ENCODE peak calls at places on chromosome 12, in four cellular contexts. Y is HL-60, H is lower leg skin, S is cardiac fibroblast. L is an unnamed sample.

GRCh38 chr12:60194682-60195081 is 598.9 kb downstream of the SLC16A7 start:
- DNase-seq in H (no peak), Y (no peak), S (peak), L (no peak)

GRCh38 chr12:81080431-81080983 is 2.6 kb downstream of the ACSS3 start:
- DNase-seq in H (no peak), Y (no peak), S (peak), L (no peak)

GRCh38 chr12:50110762-50111416 is 1.1 kb upstream of the COX14 start:
- DNase-seq in Y (no peak), S (peak), H (peak), L (peak)

GRCh38 chr12:107320929-107321618 is 227.7 kb upstream of the CRY1 start:
- DNase-seq in H (peak), S (peak), Y (peak), L (no peak)

GRCh38 chr12:121391619-121392324 is 8.1 kb upstream of the RNF34 start:
- DNase-seq in H (no peak), S (peak), Y (peak), L (peak)

GRCh38 chr12:13028825-13029570 is 15.2 kb upstream of the FAM234B start:
- DNase-seq in H (no peak), Y (no peak), S (no peak), L (no peak)

GRCh38 chr12:55713721-55714120 is 2.1 kb upstream of the BLOC1S1 start:
- DNase-seq in Y (no peak), S (peak), H (no peak), L (no peak)

GRCh38 chr12:21913823-21914222 is 27.4 kb downstream of the ABCC9 start:
- DNase-seq in Y (no peak), H (no peak), S (peak), L (no peak)

GRCh38 chr12:111788178-111788654 is 21.5 kb downstream of the ALDH2 start:
- DNase-seq in H (no peak), S (peak), Y (peak), L (no peak)

GRCh38 chr12:3303410-3304136 is 187.4 kb upstream of the PRMT8 start:
- DNase-seq in S (no peak), H (no peak), Y (no peak), L (no peak)

GRCh38 chr12:113040722-113041168 is 15.8 kb upstream of the DTX1 start:
- DNase-seq in H (peak), Y (peak), S (peak), L (no peak)

GRCh38 chr12:15443611-15444010 is 121.3 kb downstream of the PTPRO start:
- DNase-seq in S (no peak), H (no peak), Y (no peak), L (no peak)

GRCh38 chr12:99153283-99153682 is 494.3 kb upstream of the GARIN6 start:
- DNase-seq in Y (no peak), H (no peak), S (no peak), L (no peak)

GRCh38 chr12:104720346-104721064 is 237.6 kb downstream of the SLC41A2 start:
- DNase-seq in S (peak), H (no peak), Y (peak), L (peak)

GRCh38 chr12:119842380-119842779 is 34.7 kb downstream of the CIT start:
- DNase-seq in Y (no peak), H (no peak), S (no peak), L (no peak)

GRCh38 chr12:11580125-11580751 is 69.2 kb upstream of the ETV6 start:
- DNase-seq in H (peak), Y (peak), S (peak), L (peak)

GRCh38 chr12:34607520-34608195 is 585.4 kb downstream of the ALG10 start:
- DNase-seq in H (no peak), S (no peak), Y (no peak), L (no peak)

GRCh38 chr12:76201758-76202157 is 117.3 kb upstream of the NAP1L1 start:
- DNase-seq in H (no peak), Y (no peak), S (peak), L (no peak)

GRCh38 chr12:53659609-53660008 is 16.3 kb downstream of the ATP5MC2 start:
- DNase-seq in S (peak), Y (no peak), H (no peak), L (no peak)

GRCh38 chr12:128644664-128645296 is 179.0 kb downstream of the SLC15A4 start:
- DNase-seq in S (no peak), Y (no peak), H (no peak), L (no peak)

GRCh38 chr12:96343347-96343954 is 56.8 kb downstream of the CDK17 start:
- DNase-seq in Y (peak), S (peak), H (no peak), L (peak)

GRCh38 chr12:24595652-24596235 is 353.2 kb downstream of the BCAT1 start:
- DNase-seq in H (no peak), Y (no peak), S (peak), L (no peak)
- TF ChIP-seq CTCF in H (no peak), Y (no peak), S (peak), L (peak)

GRCh38 chr12:127178039-127178438 is 1088.9 kb upstream of the TMEM132C start:
- DNase-seq in Y (no peak), S (no peak), H (no peak), L (no peak)
- H3K4me3 ChIP-seq in Y (no peak), S (no peak), H (no peak), L (no peak)

GRCh38 chr12:127559349-127560040 is 707.5 kb upstream of the TMEM132C start:
- DNase-seq in Y (peak), H (no peak), S (peak), L (no peak)
- TF ChIP-seq CTCF in Y (peak), H (no peak), S (peak), L (peak)

DNA sequence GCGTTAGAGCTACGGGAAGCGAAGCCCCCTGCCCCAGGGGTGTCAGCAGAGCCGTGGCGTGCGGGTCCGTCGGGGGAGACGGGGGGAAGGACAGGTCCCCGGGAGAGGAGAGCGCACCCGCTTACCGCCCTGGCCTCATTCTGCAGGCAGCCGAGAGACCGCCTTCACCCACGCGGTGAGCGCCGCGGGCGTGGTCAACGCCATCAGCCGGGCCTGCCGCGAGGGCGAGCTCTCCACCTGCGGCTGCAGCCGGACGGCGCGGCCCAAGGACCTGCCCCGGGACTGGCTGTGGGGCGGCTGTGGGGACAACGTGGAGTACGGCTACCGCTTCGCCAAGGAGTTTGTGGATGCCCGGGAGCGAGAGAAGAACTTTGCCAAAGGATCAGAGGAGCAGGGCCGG is 10.5 kb downstream of the WNT5B start:
- DNase-seq in S (no peak), Y (no peak), H (no peak), L (no peak)
- H3K4me3 ChIP-seq in S (no peak), Y (no peak), H (no peak), L (no peak)

GRCh38 chr12:67147447-67147846 is 121.7 kb upstream of the CAND1 start:
- DNase-seq in Y (no peak), S (no peak), H (no peak), L (no peak)

GRCh38 chr12:67147030-67147429 is 122.1 kb upstream of the CAND1 start:
- DNase-seq in Y (no peak), S (no peak), H (no peak), L (no peak)

GRCh38 chr12:67137256-67137655 is 131.9 kb upstream of the CAND1 start:
- DNase-seq in Y (no peak), H (no peak), S (no peak), L (no peak)

GRCh38 chr12:67145692-67146091 is 123.5 kb upstream of the CAND1 start:
- DNase-seq in S (no peak), H (no peak), Y (no peak), L (no peak)

DNA sequence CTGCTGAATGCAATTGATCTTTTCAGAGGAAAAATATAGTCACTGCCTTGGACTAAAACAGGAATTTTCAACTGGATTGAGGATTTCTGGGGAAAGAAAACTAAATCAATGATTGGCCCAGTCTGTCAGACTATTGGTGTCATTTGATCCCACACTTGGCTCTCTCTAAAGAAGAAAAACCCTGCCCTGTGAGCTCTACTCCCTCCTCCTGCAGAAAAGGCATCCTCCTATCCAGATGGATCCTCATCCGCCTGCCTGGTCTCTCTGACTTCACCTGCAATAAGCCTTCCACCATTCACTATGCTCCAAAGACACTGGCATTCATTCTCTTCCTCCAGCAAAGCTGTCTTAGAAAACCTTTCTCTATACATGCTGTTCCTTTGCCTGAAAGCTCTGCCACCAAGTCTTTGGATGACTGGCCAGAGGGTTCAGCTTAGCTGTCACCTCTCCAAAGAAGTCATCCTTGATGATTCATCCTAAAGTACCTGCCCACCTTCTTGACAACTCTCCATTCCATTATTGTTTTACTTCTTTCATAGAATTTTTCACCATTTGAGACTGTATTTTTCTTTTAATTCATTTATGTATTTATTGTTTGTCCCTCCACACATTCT is 127.6 kb upstream of the CAND1 start:
- DNase-seq in S (no peak), Y (no peak), H (no peak), L (no peak)
- TF ChIP-seq CTCF in S (no peak), Y (no peak), H (no peak), L (no peak)